ENCODE peak calls at places on chromosomes 3 and 15, in four cellular contexts. F, M, Q and B are unnamed samples.
A peak's percentile ranks its signal among the peaks of the same experiment; 100 is the strongest.

GRCh38 chr15:89486726-89487050 is 9.7 kb downstream of the RHCG start:
- DNase-seq in F (no peak), M (no peak), Q (peak; percentile 69), B (no peak)

GRCh38 chr3:96814581-96815567 is at the start of gene EPHA6:
- DNase-seq in F (peak; percentile 3), M (peak; percentile 7), Q (peak; percentile 39), B (no peak)

GRCh38 chr3:47455806-47456452 is 19.8 kb downstream of the SCAP start:
- DNase-seq in F (no peak), M (no peak), Q (no peak), B (no peak)

GRCh38 chr3:37170097-37170496 is 4.3 kb downstream of the LRRFIP2 start:
- DNase-seq in F (no peak), M (no peak), Q (no peak), B (no peak)

GRCh38 chr15:52683585-52683984 is 4.4 kb upstream of the ATOSA start:
- DNase-seq in F (no peak), M (peak; percentile 54), Q (peak; percentile 55), B (peak; percentile 86)

GRCh38 chr3:89571707-89572106 is 464.3 kb downstream of the EPHA3 start:
- DNase-seq in F (no peak), M (no peak), Q (no peak), B (no peak)

GRCh38 chr3:141486735-141487418 is at the start of gene RASA2:
- DNase-seq in F (peak; percentile 47), M (peak; percentile 95), Q (peak; percentile 92), B (peak; percentile 87)

GRCh38 chr3:37993811-37994638 is 3.4 kb downstream of the VILL start:
- DNase-seq in F (peak; percentile 83), M (peak; percentile 73), Q (peak; percentile 78), B (peak; percentile 81)

GRCh38 chr3:59189561-59190338 is 139.9 kb upstream of the CFAP20DC start:
- DNase-seq in F (no peak), M (no peak), Q (no peak), B (no peak)

GRCh38 chr3:177529716-177530335 is 332.5 kb upstream of the TBL1XR1 start:
- DNase-seq in F (peak; percentile 67), M (no peak), Q (no peak), B (no peak)

GRCh38 chr3:69419276-69419675 is 33.4 kb upstream of the FRMD4B start:
- DNase-seq in F (no peak), M (no peak), Q (no peak), B (no peak)

GRCh38 chr3:136276049-136276755 is 26.1 kb downstream of the PCCB start:
- DNase-seq in F (peak; percentile 18), M (no peak), Q (no peak), B (no peak)

GRCh38 chr3:156151824-156152428 is 31.5 kb downstream of the KCNAB1 start:
- DNase-seq in F (peak; percentile 77), M (peak; percentile 57), Q (peak; percentile 41), B (peak; percentile 51)

GRCh38 chr3:104610730-104611652 is 755.7 kb upstream of the ALCAM start:
- DNase-seq in F (no peak), M (no peak), Q (no peak), B (no peak)

GRCh38 chr3:62139957-62140356 is 233.4 kb downstream of the FEZF2 start:
- DNase-seq in F (no peak), M (no peak), Q (no peak), B (no peak)

GRCh38 chr3:157176108-157176507 is 16.2 kb upstream of the CCNL1 start:
- DNase-seq in F (peak; percentile 54), M (no peak), Q (no peak), B (no peak)

GRCh38 chr3:50211930-50212329 is 6.9 kb downstream of the SLC38A3 start:
- DNase-seq in F (peak; percentile 37), M (no peak), Q (no peak), B (no peak)

GRCh38 chr3:123733805-123734526 is 149.1 kb upstream of the HACD2 start:
- DNase-seq in F (peak; percentile 97), M (no peak), Q (no peak), B (no peak)

GRCh38 chr3:145750657-145751056 is 410.3 kb downstream of the PLOD2 start:
- DNase-seq in F (no peak), M (no peak), Q (no peak), B (no peak)

GRCh38 chr3:188241072-188241471 is 87.1 kb downstream of the LPP start:
- DNase-seq in F (peak; percentile 61), M (no peak), Q (no peak), B (peak; percentile 62)

GRCh38 chr3:98612587-98612986 is 19.2 kb upstream of the CPOX start:
- DNase-seq in F (no peak), M (no peak), Q (no peak), B (peak; percentile 17)

GRCh38 chr15:75027551-75027950 is 4.2 kb downstream of the PPCDC start:
- DNase-seq in F (no peak), M (no peak), Q (no peak), B (no peak)

GRCh38 chr3:154428369-154429206 is 1.4 kb downstream of the GPR149 start:
- DNase-seq in F (no peak), M (no peak), Q (no peak), B (no peak)

GRCh38 chr3:123028233-123028828 is 768 bp upstream of the SEMA5B start:
- DNase-seq in F (peak; percentile 58), M (peak; percentile 80), Q (peak; percentile 70), B (peak; percentile 39)

DNA sequence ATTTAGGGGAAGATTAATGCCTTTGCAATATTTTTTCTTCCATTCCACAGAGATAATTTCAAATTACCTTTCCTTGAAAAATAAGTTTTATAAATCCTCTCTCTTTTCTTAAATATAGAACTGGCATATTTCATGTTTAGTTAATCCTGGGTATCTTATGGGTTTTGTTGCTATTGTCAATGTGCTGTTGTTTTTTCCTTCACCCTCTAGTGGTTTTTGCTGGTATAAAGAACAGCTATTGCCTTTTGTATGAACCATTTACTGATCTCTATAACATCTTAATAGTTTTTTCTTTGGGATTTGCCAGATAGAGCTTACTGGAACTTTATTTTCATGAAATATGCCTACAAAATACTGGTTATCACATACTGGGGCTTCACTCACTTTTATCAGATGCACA is 359.6 kb upstream of the DPPA4 start:
- DNase-seq in F (no peak), M (no peak), Q (no peak), B (no peak)
- TF ChIP-seq CTCF in F (no peak), M (no peak), Q (no peak), B (no peak)

DNA sequence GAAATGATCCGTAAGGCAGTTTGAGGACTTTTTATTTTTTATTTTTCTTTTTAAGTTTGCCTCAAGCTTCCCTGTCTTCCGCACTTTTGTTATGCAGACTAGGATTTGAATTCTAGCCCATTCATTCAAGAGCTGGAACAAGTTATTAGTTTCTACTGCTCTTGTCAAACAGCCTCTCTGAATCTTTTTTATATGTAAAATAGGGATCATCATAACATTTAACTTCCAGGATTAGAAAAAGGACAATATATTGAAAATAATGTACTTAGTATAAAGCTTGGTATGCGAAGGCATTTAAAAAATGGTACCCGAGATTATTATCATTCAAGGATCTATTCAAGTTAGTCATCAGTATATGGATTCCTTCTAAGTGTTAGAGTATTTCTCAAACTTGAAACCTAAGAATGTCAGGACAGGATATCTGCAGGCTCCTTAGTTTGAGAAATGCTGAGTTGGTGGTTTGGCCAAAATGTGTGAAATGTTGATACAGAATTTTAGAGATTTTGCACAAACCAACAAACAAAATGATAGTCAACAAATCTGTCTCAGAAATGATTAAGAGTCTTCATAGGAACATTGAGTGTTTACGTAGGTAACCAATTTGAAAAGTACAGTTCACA is 40.4 kb upstream of the IGSF10 start:
- DNase-seq in F (no peak), M (no peak), Q (no peak), B (no peak)
- TF ChIP-seq CTCF in F (no peak), M (no peak), Q (no peak), B (no peak)

GRCh38 chr3:100893590-100893989 is 99.6 kb downstream of the ABI3BP start:
- DNase-seq in F (peak; percentile 39), M (no peak), Q (no peak), B (no peak)

GRCh38 chr3:100893108-100893507 is 100.1 kb downstream of the ABI3BP start:
- DNase-seq in F (no peak), M (no peak), Q (no peak), B (no peak)

GRCh38 chr3:100896994-100897393 is 96.2 kb downstream of the ABI3BP start:
- DNase-seq in F (no peak), M (no peak), Q (no peak), B (no peak)

GRCh38 chr3:100891827-100892226 is 101.4 kb downstream of the ABI3BP start:
- DNase-seq in F (peak; percentile 10), M (no peak), Q (no peak), B (no peak)

DNA sequence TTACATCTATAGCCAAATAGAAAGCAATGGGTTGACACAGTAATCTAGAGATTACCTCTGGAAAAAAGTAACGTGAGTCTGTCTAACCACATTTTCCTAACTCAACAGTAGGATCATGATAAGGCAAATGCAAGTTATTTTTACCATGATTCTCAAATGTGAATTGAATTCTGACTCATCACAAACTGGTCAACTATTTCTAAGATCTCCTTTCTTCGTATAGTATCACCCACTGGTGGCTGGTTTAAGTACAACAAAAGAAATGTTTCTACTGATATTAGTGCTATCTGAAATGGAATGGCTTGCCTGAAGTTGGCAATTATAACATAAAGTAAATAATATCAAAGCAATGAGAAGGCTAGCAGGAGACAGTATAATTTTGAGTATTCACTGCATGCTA is 102.2 kb downstream of the ABI3BP start:
- DNase-seq in F (peak; percentile 77), M (no peak), Q (no peak), B (no peak)
- TF ChIP-seq CTCF in F (no peak), M (no peak), Q (no peak), B (no peak)

GRCh38 chr3:161369531-161369930 is 1.8 kb downstream of the SPTSSB start:
- DNase-seq in F (peak; percentile 7), M (no peak), Q (no peak), B (no peak)

GRCh38 chr3:161372321-161373260 is 1.3 kb upstream of the SPTSSB start:
- DNase-seq in F (peak; percentile 34), M (peak; percentile 15), Q (peak; percentile 41), B (no peak)

GRCh38 chr3:161366067-161366466 is 5.2 kb downstream of the SPTSSB start:
- DNase-seq in F (no peak), M (no peak), Q (no peak), B (no peak)

DNA sequence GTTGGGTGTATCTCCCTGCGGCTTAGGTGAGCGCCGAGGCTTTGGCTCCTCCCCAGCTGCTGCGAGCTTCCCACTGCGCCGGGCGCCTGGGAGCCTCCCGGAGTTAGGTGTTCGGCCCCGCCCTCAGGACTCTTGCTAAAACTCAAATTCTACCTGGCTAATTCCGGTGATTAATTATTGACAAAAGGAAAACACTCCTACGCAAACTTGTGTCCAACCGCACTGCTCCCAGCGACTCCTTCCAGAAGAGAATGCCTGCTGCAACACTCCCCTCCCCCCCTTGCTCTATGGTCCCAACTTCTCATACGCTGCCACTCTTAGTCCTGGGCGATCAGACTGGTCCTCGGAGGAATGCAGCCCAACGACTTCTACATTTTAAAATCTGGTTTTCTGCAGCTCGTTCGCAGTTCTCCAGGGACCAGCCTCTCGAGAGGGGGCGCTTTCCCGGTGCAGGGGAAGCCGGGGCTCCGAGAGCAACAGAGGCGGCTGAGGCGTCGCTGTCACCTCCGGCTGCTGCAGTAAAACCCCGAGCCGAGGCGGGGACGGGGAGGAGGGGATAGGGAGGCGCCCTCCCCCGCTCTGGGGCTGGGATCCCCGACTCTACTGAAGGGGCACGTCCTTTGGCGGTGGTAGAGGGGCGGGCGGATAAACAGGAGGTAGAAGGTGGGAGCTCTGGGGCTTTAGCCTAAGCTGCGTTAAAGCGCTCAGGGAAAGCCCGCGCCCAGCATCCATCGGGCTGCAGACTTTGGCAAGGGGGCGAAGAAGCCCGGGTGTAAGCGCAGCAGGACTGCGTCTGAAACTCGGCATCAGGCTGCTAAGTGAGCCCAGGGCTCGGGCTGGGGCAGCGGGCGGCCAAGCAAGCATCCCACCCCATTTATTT is at the start of gene SPTSSB:
- DNase-seq in F (peak; percentile 39), M (peak; percentile 29), Q (peak; percentile 48), B (no peak)
- TF ChIP-seq CTCF in F (peak; percentile 32), M (no peak), Q (no peak), B (no peak)